ENCODE peak calls at places on chromosomes 16 and 17, in six cellular contexts. W is GM12878, Z is SK-N-SH, X is K562, U is H1, T is HepG2. N is an unnamed sample.

GRCh38 chr16:57533366-57533617 is 3.1 kb downstream of the CCDC102A start:
- DNase-seq in W (no peak), Z (no peak), X (no peak), U (no peak), T (no peak), N (no peak)

GRCh38 chr17:55731586-55732250 is 9.1 kb upstream of the TMEM100 start:
- DNase-seq in W (no peak), Z (no peak), X (peak), U (no peak), T (no peak), N (no peak)

GRCh38 chr16:2866422-2866821 is 8.5 kb upstream of the PRSS22 start:
- DNase-seq in W (no peak), Z (no peak), X (no peak), U (no peak), T (no peak), N (no peak)

GRCh38 chr17:50209472-50210248 is 8.2 kb upstream of the COL1A1 start:
- DNase-seq in W (no peak), Z (peak), X (peak), U (peak), T (no peak), N (no peak)

GRCh38 chr16:28930652-28931051 is 1.1 kb upstream of the CD19 start:
- DNase-seq in W (peak), Z (no peak), X (no peak), U (no peak), T (no peak), N (no peak)

GRCh38 chr17:8151641-8152111 is 528 bp downstream of the PER1 start:
- DNase-seq in W (no peak), Z (no peak), X (no peak), U (no peak), T (no peak), N (no peak)

GRCh38 chr17:78883533-78884131 is 19.4 kb downstream of the CEP295NL start:
- DNase-seq in W (no peak), Z (peak), X (no peak), U (peak), T (peak), N (peak)

GRCh38 chr16:54347961-54348360 is 61.4 kb upstream of the IRX3 start:
- DNase-seq in W (no peak), Z (no peak), X (no peak), U (no peak), T (no peak), N (no peak)

GRCh38 chr16:2180962-2181923 is 15.2 kb downstream of the CASKIN1 start:
- DNase-seq in W (no peak), Z (no peak), X (peak), U (no peak), T (no peak), N (no peak)

GRCh38 chr17:47957591-47958490 is at the start of gene PRR15L:
- DNase-seq in W (no peak), Z (no peak), X (no peak), U (peak), T (no peak), N (no peak)

GRCh38 chr16:67965668-67966548 is 2.5 kb downstream of the SLC12A4 start:
- DNase-seq in W (no peak), Z (no peak), X (no peak), U (no peak), T (peak), N (no peak)

GRCh38 chr16:9092963-9093477 is 1.6 kb downstream of the HAPSTR1 start:
- DNase-seq in W (no peak), Z (peak), X (peak), U (peak), T (no peak), N (peak)

GRCh38 chr16:85514601-85515318 is 98.4 kb upstream of the GSE1 start:
- DNase-seq in W (no peak), Z (peak), X (no peak), U (no peak), T (peak), N (no peak)

GRCh38 chr17:68778726-68779125 is 176.5 kb downstream of the ABCA8 start:
- DNase-seq in W (no peak), Z (no peak), X (no peak), U (no peak), T (no peak), N (no peak)

GRCh38 chr17:74404802-74405201 is 27.1 kb upstream of the GPRC5C start:
- DNase-seq in W (no peak), Z (no peak), X (no peak), U (no peak), T (no peak), N (no peak)

GRCh38 chr17:31425646-31426045 is 34.2 kb downstream of the RAB11FIP4 start:
- DNase-seq in W (no peak), Z (peak), X (no peak), U (peak), T (peak), N (no peak)

GRCh38 chr16:74700206-74701040 is at the start of gene MLKL:
- DNase-seq in W (peak), Z (peak), X (peak), U (no peak), T (peak), N (peak)

GRCh38 chr16:69166946-69167930 is 19.7 kb upstream of the SNTB2 start:
- DNase-seq in W (no peak), Z (no peak), X (no peak), U (no peak), T (no peak), N (no peak)

DNA sequence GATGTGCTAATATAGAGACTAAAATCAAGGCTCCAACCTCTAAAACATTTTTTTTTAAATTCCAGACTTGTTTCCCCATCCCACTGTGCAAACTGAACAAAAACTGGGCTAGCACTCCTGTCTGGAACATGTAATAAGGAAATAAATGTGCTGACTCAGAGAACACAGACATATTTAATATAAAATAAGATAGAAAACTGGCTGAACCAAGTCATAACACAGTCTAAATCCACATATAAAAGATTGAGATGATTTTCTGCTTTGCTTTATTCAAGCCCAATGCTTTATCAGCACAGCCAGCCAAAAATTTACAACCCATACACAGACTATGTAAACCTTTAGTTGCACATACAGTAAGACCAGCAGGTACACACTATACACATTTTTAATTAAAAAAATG is 1.5 kb downstream of the STAT3 start:
- DNase-seq in W (no peak), Z (no peak), X (no peak), U (no peak), T (no peak), N (no peak)
- H3K27ac ChIP-seq in W (peak), Z (no peak), X (peak), U (no peak), T (peak), N (peak)

GRCh38 chr16:48231675-48232214 is 12.4 kb upstream of the LONP2 start:
- DNase-seq in W (no peak), Z (peak), X (peak), U (peak), T (peak), N (peak)
- TF ChIP-seq CTCF in W (peak), Z (peak), X (peak), U (peak), T (peak), N (peak)

GRCh38 chr17:16282522-16282921 is 65.5 kb downstream of the PIGL start:
- DNase-seq in W (no peak), Z (no peak), X (no peak), U (no peak), T (no peak), N (no peak)
- TF ChIP-seq GABPA in W (no peak), Z (no peak), X (no peak), U (no peak), T (no peak), N (no peak)

GRCh38 chr16:83031524-83031923 is 404.8 kb downstream of the CDH13 start:
- DNase-seq in W (no peak), Z (no peak), X (no peak), U (no peak), T (no peak), N (no peak)
- H3K27ac ChIP-seq in W (no peak), Z (no peak), X (no peak), U (no peak), T (no peak), N (no peak)

GRCh38 chr16:15955425-15955824 is 6.0 kb downstream of the ABCC1 start:
- DNase-seq in W (no peak), Z (no peak), X (no peak), U (no peak), T (no peak), N (no peak)

GRCh38 chr16:15954814-15955151 is 5.4 kb downstream of the ABCC1 start:
- DNase-seq in W (no peak), Z (no peak), X (no peak), U (no peak), T (no peak), N (peak)

GRCh38 chr16:15953477-15953876 is 4.1 kb downstream of the ABCC1 start:
- DNase-seq in W (no peak), Z (no peak), X (no peak), U (no peak), T (no peak), N (no peak)

GRCh38 chr16:15952265-15952711 is 2.9 kb downstream of the ABCC1 start:
- DNase-seq in W (no peak), Z (peak), X (peak), U (no peak), T (peak), N (peak)

DNA sequence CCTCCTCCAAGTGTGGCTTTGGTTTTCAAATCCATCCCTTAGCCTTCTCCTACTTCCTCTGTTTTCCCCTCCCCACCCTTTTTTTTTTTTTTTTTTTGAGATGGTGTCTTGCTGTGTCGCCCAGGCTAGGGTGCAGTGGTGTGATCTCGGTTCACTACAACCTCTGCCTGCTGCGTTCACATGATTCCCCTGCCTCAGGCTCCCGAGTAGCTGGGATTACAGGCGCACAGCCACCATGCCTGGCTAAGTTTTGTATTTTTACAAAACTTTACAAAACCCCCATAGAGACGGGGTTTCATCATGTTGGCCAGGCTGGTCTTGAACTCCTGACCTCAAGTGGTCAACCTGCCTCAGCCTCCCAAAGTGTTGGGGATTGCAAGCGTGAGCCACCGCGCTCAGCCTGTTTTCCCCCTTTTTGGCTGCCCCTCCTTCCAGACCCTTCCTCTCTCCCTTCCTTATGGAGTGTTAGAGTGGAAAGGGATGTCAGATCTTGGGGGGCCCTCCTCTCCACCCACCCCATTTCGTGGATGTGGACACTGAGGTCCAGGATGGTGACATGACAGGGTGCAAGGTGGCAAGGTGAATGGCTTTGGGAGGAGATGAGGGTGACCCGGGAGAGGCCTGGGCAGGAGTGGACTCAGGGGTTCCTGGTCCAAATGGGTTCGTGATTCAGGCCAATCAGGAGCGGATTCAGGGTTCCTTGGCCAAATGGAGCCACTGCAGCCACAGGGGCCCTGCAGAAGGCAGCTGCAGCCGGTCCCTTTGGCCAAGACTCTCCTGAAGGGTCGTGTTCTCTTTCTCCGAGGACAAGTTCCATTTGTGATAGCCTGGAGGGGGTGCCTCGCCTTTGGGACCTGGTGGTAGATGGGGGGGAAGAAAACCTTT is 4.8 kb downstream of the ABCC1 start:
- DNase-seq in W (no peak), Z (no peak), X (no peak), U (no peak), T (no peak), N (no peak)
- TF ChIP-seq CTCF in W (no peak), Z (no peak), X (no peak), U (no peak), T (no peak), N (no peak)

DNA sequence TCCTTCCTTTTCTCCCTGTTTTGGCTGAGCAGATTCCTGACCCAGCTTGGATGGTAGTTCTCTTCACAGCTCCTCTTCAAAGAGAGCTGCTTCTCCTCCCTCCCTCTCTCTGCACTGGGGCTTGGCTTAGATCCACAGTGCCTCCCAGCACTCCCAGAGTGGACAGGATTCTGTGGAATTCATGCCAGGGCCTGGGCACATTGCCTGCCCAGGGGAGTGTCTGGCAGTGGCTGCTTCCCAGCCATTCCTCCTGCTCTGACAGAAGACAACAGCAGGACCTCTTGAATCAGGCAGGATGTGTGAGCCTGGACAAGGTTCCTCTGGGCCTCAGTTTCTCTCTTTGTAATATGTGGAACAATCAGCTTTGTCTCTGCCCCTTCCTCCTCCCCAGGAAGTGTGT is 4.5 kb upstream of the MMP28 start:
- DNase-seq in W (no peak), Z (peak), X (no peak), U (no peak), T (no peak), N (no peak)
- TF ChIP-seq GABPA in W (no peak), Z (no peak), X (no peak), U (no peak), T (no peak), N (no peak)

GRCh38 chr16:89408315-89408714 is 82.0 kb downstream of the ANKRD11 start:
- DNase-seq in W (no peak), Z (no peak), X (no peak), U (no peak), T (no peak), N (no peak)

GRCh38 chr16:89407282-89407924 is 83.0 kb downstream of the ANKRD11 start:
- DNase-seq in W (no peak), Z (no peak), X (no peak), U (no peak), T (no peak), N (no peak)

GRCh38 chr16:89407925-89408300 is 82.4 kb downstream of the ANKRD11 start:
- DNase-seq in W (no peak), Z (no peak), X (no peak), U (no peak), T (no peak), N (peak)

GRCh38 chr16:89404561-89404960 is 85.8 kb downstream of the ANKRD11 start:
- DNase-seq in W (no peak), Z (no peak), X (no peak), U (no peak), T (no peak), N (no peak)

DNA sequence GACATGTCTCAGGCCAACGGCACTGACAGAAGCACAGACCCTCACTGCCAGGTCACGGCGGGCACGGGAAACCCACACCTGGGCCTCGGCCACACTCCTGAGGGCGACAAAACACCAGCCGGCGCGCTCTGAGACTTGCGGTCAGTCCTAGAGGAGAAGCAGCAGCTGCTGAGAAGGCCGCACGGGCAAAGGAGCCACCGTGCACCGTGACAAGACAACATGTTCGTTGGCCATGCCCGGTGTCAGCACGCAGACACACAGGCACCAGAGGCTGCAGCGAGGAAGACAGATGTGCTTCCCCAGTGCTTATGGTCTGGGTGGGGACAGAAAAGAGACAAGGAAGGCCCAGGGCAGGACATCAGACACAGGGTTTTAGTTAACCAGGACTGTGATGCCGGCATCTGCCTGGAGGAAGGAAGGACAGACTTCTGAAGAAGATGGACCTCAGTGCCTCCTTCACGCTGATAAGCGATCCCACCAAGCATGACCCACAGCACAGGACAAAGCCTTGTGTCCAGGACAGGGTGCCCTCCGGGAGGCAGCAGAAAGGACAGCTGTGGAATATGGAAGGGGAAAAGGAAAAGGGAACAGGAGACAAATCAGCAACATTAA is 84.0 kb downstream of the ANKRD11 start:
- DNase-seq in W (no peak), Z (no peak), X (no peak), U (no peak), T (no peak), N (peak)
- H3K27ac ChIP-seq in W (no peak), Z (peak), X (no peak), U (no peak), T (peak), N (peak)